ENCODE peak calls at places on chromosomes 1 and 21, in eight cellular contexts. H is IMR-90, N is GM12878, G is uterus, E is H54, V is tibial nerve, U is transverse colon, D is K562. T is an unnamed sample.
A peak's percentile ranks its signal among the peaks of the same experiment; 100 is the strongest.

GRCh38 chr21:44903689-44904088 is 17.0 kb downstream of the ITGB2 start:
- DNase-seq in H (no peak), N (no peak), G (no peak), E (no peak), V (no peak), U (no peak), D (no peak), T (no peak)

GRCh38 chr1:245953876-245954660 is 553.0 kb downstream of the SMYD3 start:
- DNase-seq in H (no peak), N (peak; percentile 32), G (no peak), E (no peak), V (no peak), U (no peak), D (no peak), T (no peak)

GRCh38 chr1:89953072-89953626 is 41.8 kb upstream of the ZNF326 start:
- DNase-seq in H (peak; percentile 92), N (peak; percentile 33), G (peak; percentile 15), E (no peak), V (no peak), U (peak; percentile 82), D (peak; percentile 84), T (peak; percentile 72)

GRCh38 chr1:2638466-2639115 is 5.8 kb upstream of the MMEL1 start:
- DNase-seq in H (no peak), N (no peak), G (no peak), E (no peak), V (no peak), U (no peak), D (no peak), T (no peak)

GRCh38 chr1:25245809-25246599 is 1.2 kb downstream of the RSRP1 start:
- DNase-seq in H (peak; percentile 33), N (no peak), G (no peak), E (no peak), V (no peak), U (peak; percentile 48), D (peak; percentile 63), T (no peak)

GRCh38 chr1:20358761-20359263 is 68.1 kb downstream of the VWA5B1 start:
- DNase-seq in H (peak; percentile 61), N (no peak), G (no peak), E (no peak), V (no peak), U (peak; percentile 78), D (no peak), T (no peak)

GRCh38 chr1:246569248-246570238 is 3.3 kb downstream of the CNST start:
- DNase-seq in H (peak; percentile 63), N (no peak), G (no peak), E (no peak), V (no peak), U (peak; percentile 44), D (peak; percentile 64), T (peak; percentile 28)

GRCh38 chr21:25732091-25732760 is 2.5 kb downstream of the ATP5PF start:
- DNase-seq in H (no peak), N (no peak), G (no peak), E (no peak), V (no peak), U (no peak), D (no peak), T (no peak)

GRCh38 chr1:76784502-76784901 is 82.8 kb upstream of the ST6GALNAC5 start:
- DNase-seq in H (no peak), N (no peak), G (no peak), E (no peak), V (no peak), U (no peak), D (no peak), T (no peak)

GRCh38 chr1:9202240-9202870 is 32.2 kb upstream of the H6PD start:
- DNase-seq in H (no peak), N (no peak), G (no peak), E (no peak), V (no peak), U (no peak), D (no peak), T (no peak)

GRCh38 chr1:40182956-40183710 is 21.9 kb downstream of the RLF start:
- DNase-seq in H (peak; percentile 45), N (no peak), G (no peak), E (no peak), V (no peak), U (no peak), D (peak; percentile 68), T (peak; percentile 67)

GRCh38 chr21:42308161-42308913 is 6.9 kb downstream of the TFF3 start:
- DNase-seq in H (no peak), N (no peak), G (no peak), E (no peak), V (no peak), U (no peak), D (no peak), T (no peak)

GRCh38 chr1:23889074-23889473 is 21.0 kb upstream of the FUCA1 start:
- DNase-seq in H (no peak), N (peak; percentile 50), G (no peak), E (no peak), V (no peak), U (no peak), D (no peak), T (no peak)

GRCh38 chr1:236172041-236172579 is 29.8 kb downstream of the GPR137B start:
- DNase-seq in H (no peak), N (no peak), G (no peak), E (no peak), V (no peak), U (no peak), D (no peak), T (no peak)

GRCh38 chr1:59243544-59243943 is 53.4 kb upstream of the FGGY start:
- DNase-seq in H (no peak), N (no peak), G (no peak), E (no peak), V (no peak), U (no peak), D (no peak), T (no peak)

DNA sequence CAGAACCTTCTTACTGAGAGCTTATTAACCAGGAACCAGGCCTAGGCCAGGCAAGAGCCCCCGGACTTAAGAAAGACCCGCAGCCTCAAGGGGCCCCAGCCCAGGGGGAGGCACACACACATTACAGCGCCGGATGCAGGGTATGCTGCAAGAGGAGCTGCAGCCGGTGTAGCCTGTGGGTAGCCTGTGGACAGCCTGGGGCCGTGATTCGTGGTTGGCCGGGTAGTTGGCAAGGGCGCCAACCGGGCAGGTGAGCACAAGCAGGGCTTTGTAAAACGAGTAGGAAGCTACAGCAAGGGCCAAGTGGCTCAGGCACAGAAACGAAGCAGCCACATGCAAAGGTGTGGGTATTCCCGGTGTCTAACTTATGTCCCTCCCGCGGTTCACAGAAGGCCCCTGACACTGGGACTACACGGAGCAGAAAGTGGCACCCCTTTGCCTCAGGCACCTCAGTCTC is 40.6 kb downstream of the KIAA1614 start:
- DNase-seq in H (no peak), N (no peak), G (no peak), E (no peak), V (no peak), U (peak; percentile 24), D (no peak), T (no peak)
- TF ChIP-seq POLR2A in H (no peak), N (peak; percentile 9), G (no peak), E (no peak), V (no peak), U (no peak), D (no peak), T (no peak)

GRCh38 chr1:234610061-234610581 is at the start of gene IRF2BP2:
- DNase-seq in H (peak; percentile 80), N (no peak), G (peak; percentile 86), E (no peak), V (peak; percentile 61), U (peak; percentile 86), D (peak; percentile 94), T (peak; percentile 90)
- TF ChIP-seq POLR2A in H (peak; percentile 98), N (peak; percentile 77), G (peak; percentile 80), E (peak; percentile 94), V (peak; percentile 83), U (peak; percentile 86), D (peak; percentile 78), T (no peak)

GRCh38 chr1:202144510-202145324 is at the start of gene ARL8A:
- DNase-seq in H (peak; percentile 10), N (no peak), G (peak; percentile 76), E (peak; percentile 62), V (peak; percentile 45), U (peak; percentile 80), D (peak; percentile 81), T (peak; percentile 66)
- TF ChIP-seq POLR2A in H (no peak), N (peak; percentile 71), G (peak; percentile 52), E (peak; percentile 79), V (peak; percentile 67), U (no peak), D (peak; percentile 54), T (peak; percentile 21)

DNA sequence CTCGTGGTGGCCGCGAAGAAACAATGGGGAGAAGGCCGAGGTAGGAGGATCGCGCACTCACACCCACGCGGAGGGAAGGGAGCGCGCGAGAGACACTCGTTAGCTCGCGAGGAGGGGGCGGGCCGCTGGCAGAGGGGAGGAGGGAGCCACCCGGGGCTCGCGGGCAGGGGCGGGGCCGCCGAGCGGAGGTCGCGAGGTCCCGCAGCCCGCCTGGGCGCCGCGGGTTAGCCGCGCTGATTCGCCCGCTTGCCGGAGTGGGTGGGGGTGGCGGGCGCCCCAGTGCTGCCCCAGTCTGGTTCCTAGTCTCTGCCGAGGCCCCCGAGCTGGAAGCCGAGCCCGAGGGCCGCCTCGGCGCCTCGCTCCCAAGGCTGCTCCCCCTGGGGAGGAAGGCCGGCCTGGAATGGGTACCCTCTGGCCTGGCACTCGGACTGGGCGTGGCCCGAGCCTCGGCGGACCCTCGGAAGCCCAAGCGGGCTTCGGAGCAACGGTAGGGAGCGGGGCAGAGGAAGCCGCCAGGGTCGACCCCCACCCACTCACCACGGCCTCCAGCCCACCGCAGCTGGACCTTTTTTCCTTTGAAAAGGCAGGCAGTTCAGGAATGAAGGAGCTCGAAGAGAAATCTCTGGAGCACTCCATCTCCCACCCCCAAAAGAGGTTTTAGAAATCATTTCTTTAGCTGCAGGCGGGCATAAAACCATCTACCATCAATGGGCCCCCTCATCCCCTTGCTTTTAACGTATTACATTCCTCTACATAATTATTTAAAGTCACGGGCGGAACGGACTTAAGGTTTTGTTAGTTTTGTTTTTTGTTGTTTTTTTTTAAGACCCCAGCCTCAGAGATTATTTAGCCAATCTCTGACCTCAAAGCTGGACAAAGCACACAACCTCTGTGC is 727 bp upstream of the TUT4 start:
- DNase-seq in H (peak; percentile 86), N (no peak), G (peak; percentile 85), E (peak; percentile 75), V (peak; percentile 72), U (peak; percentile 86), D (peak; percentile 91), T (peak; percentile 80)
- TF ChIP-seq POLR2A in H (peak; percentile 62), N (peak; percentile 83), G (peak; percentile 32), E (peak; percentile 74), V (peak; percentile 45), U (peak; percentile 28), D (peak; percentile 3), T (no peak)

DNA sequence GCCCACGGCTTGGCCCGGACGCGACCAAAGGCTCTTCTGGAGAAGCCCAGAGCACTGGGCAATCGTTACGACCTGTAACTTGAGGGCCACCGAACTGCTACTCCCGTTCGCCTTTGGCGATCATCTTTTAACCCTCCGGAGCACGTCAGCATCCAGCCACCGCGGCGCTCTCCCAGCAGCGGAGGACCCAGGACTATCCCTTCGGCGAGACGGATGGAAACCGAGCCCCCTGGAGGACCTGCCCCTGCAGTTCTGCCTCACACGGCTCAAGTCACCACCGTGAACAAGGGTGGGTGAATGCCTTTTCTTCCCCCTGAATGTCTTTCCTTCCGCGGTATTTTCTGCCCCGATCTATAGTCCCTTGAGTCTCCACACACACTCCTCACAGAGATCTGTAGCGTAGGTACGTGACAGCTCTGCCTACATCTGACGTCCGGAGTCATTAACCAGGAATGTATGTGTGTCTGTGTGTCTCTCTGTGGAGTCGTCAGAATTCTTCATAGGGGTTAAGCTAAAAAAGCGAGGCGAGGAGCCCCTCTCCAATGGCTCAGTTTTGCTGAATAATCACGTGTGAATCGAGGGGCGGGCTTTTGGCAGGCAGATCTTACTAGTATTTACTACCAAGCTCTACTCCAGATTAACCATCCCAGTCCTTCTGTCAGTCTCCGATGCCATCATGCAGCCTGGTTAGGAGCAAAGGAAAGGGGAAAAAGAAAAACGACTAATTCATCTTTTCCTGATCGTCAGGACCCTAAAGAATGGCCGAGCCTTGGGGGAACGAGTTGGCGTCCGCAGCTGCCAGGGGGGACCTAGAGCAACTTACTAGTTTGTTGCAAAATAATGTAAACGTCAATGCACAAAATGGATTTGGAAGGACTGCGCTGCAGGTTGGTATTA is at the start of gene CDKN2C:
- DNase-seq in H (peak; percentile 86), N (no peak), G (peak; percentile 65), E (peak; percentile 61), V (peak; percentile 77), U (peak; percentile 77), D (peak; percentile 89), T (peak; percentile 87)
- TF ChIP-seq POLR2A in H (peak; percentile 69), N (peak; percentile 70), G (peak; percentile 80), E (peak; percentile 61), V (peak; percentile 62), U (peak; percentile 71), D (peak; percentile 82), T (peak; percentile 95)

T was measured in erythroblast.